ENCODE peak calls at places on chromosomes 5 and 9, in ten cellular contexts. G is skeletal muscle cell; K is LoVo; S is astrocyte; W is AG09319; X is NT2/D1; R is effector CD4-positive, alpha-beta T cell; Y is iris pigment epithelial cell; J is body of pancreas; N is GM10248. P is an unnamed sample.

GRCh38 chr5:124634228-124634819 is 112.1 kb downstream of the ZNF608 start:
- DNase-seq in G (no peak), K (peak), S (peak), W (no peak), X (no peak), R (no peak), Y (peak), J (no peak), N (no peak), P (no peak)

GRCh38 chr5:31215236-31215635 is 21.8 kb downstream of the CDH6 start:
- DNase-seq in G (no peak), K (no peak), S (no peak), W (no peak), X (no peak), R (no peak), Y (no peak), J (no peak), N (no peak), P (no peak)

GRCh38 chr9:92671323-92671722 is 1.4 kb upstream of the IPPK start:
- DNase-seq in G (peak), K (peak), S (peak), W (no peak), X (no peak), R (no peak), Y (peak), J (no peak), N (no peak), P (no peak)

GRCh38 chr5:153660919-153661318 is 170.4 kb downstream of the GRIA1 start:
- DNase-seq in G (no peak), K (no peak), S (no peak), W (no peak), X (peak), R (no peak), Y (no peak), J (no peak), N (no peak), P (no peak)

GRCh38 chr5:115033861-115034260 is 135.8 kb downstream of the TRIM36 start:
- DNase-seq in G (no peak), K (no peak), S (no peak), W (no peak), X (peak), R (no peak), Y (no peak), J (no peak), N (no peak), P (no peak)

GRCh38 chr5:65394078-65394477 is 87.6 kb downstream of the ADAMTS6 start:
- DNase-seq in G (peak), K (no peak), S (peak), W (peak), X (no peak), R (no peak), Y (peak), J (peak), N (no peak), P (no peak)

GRCh38 chr9:77131411-77131810 is 45.9 kb upstream of the VPS13A start:
- DNase-seq in G (no peak), K (peak), S (no peak), W (no peak), X (no peak), R (no peak), Y (no peak), J (no peak), N (no peak), P (no peak)

GRCh38 chr5:37776826-37777225 is 63.0 kb downstream of the GDNF start:
- DNase-seq in G (no peak), K (no peak), S (peak), W (peak), X (no peak), R (no peak), Y (peak), J (no peak), N (no peak), P (no peak)

GRCh38 chr9:7027996-7028395 is 270.2 kb downstream of the KDM4C start:
- DNase-seq in G (no peak), K (no peak), S (no peak), W (no peak), X (no peak), R (no peak), Y (no peak), J (no peak), N (no peak), P (no peak)

GRCh38 chr9:79220246-79220645 is 351.5 kb upstream of the TLE4 start:
- DNase-seq in G (no peak), K (no peak), S (no peak), W (no peak), X (no peak), R (no peak), Y (peak), J (no peak), N (no peak), P (no peak)

GRCh38 chr9:93119953-93120845 is 13.9 kb downstream of the NINJ1 start:
- DNase-seq in G (peak), K (peak), S (peak), W (peak), X (no peak), R (no peak), Y (peak), J (peak), N (peak), P (peak)

GRCh38 chr5:68544656-68545565 is 329.4 kb downstream of the PIK3R1 start:
- DNase-seq in G (no peak), K (peak), S (no peak), W (no peak), X (no peak), R (no peak), Y (no peak), J (no peak), N (no peak), P (no peak)

GRCh38 chr5:50623666-50624065 is 42.8 kb upstream of the PARP8 start:
- DNase-seq in G (no peak), K (no peak), S (no peak), W (no peak), X (no peak), R (no peak), Y (no peak), J (no peak), N (no peak), P (no peak)

GRCh38 chr5:176537608-176538504 is 654 bp upstream of the RNF44 start:
- DNase-seq in G (peak), K (peak), S (peak), W (peak), X (peak), R (peak), Y (peak), J (peak), N (peak), P (peak)

GRCh38 chr9:10268500-10269485 is 344.0 kb downstream of the PTPRD start:
- DNase-seq in G (peak), K (peak), S (peak), W (no peak), X (peak), R (no peak), Y (peak), J (peak), N (peak), P (no peak)

GRCh38 chr9:91771027-91771426 is 179.0 kb downstream of the ROR2 start:
- DNase-seq in G (peak), K (peak), S (peak), W (peak), X (no peak), R (no peak), Y (peak), J (peak), N (no peak), P (no peak)

GRCh38 chr5:14156611-14157493 is 13.7 kb downstream of the TRIO start:
- DNase-seq in G (peak), K (peak), S (peak), W (peak), X (no peak), R (no peak), Y (peak), J (no peak), N (peak), P (no peak)

GRCh38 chr5:54446169-54446786 is 9.2 kb upstream of the HSPB3 start:
- DNase-seq in G (peak), K (no peak), S (no peak), W (no peak), X (no peak), R (no peak), Y (no peak), J (no peak), N (no peak), P (no peak)

GRCh38 chr5:74517700-74518099 is 122.8 kb downstream of the ENC1 start:
- DNase-seq in G (peak), K (no peak), S (peak), W (no peak), X (no peak), R (no peak), Y (peak), J (no peak), N (no peak), P (no peak)

GRCh38 chr9:106956971-106957370 is 94.0 kb downstream of the ZNF462 start:
- DNase-seq in G (peak), K (no peak), S (peak), W (no peak), X (no peak), R (no peak), Y (peak), J (no peak), N (no peak), P (no peak)

GRCh38 chr5:88691945-88692868 is 190.8 kb downstream of the MEF2C start:
- DNase-seq in G (no peak), K (no peak), S (no peak), W (no peak), X (no peak), R (no peak), Y (no peak), J (no peak), N (no peak), P (no peak)

GRCh38 chr5:103744159-103744558 is 181.6 kb upstream of the NUDT12 start:
- DNase-seq in G (peak), K (peak), S (peak), W (no peak), X (no peak), R (no peak), Y (peak), J (no peak), N (no peak), P (no peak)

GRCh38 chr5:148311516-148311915 is 707 bp upstream of the SPINK7 start:
- DNase-seq in G (no peak), K (no peak), S (no peak), W (no peak), X (no peak), R (no peak), Y (no peak), J (no peak), N (no peak), P (no peak)